ENCODE peak calls at places on chromosome 16, in five cellular contexts. One of them, this sample, is unnamed.

GRCh38 chr16:25109643-25110042 is 1.9 kb upstream of the LCMT1 start:
- DNase-seq in endodermal cell: no peak
- DNase-seq in GM23248: peak; percentile 96
- DNase-seq in endothelial cell of umbilical vein: peak; percentile 83
- DNase-seq in fibroblast of lung: peak; percentile 93
- DNase-seq in this sample: no peak

GRCh38 chr16:86379505-86379846 is 130.9 kb upstream of the FOXF1 start:
- DNase-seq in endodermal cell: no peak
- DNase-seq in GM23248: peak; percentile 35
- DNase-seq in endothelial cell of umbilical vein: no peak
- DNase-seq in fibroblast of lung: peak; percentile 73
- DNase-seq in this sample: no peak

GRCh38 chr16:83898463-83899271 is at the start of gene MLYCD:
- DNase-seq in endodermal cell: peak; percentile 95
- DNase-seq in GM23248: peak; percentile 90
- DNase-seq in endothelial cell of umbilical vein: peak; percentile 68
- DNase-seq in fibroblast of lung: peak; percentile 66
- DNase-seq in this sample: peak; percentile 95

GRCh38 chr16:28936784-28937155 is 5.0 kb downstream of the CD19 start:
- DNase-seq in endodermal cell: no peak
- DNase-seq in GM23248: no peak
- DNase-seq in endothelial cell of umbilical vein: no peak
- DNase-seq in fibroblast of lung: no peak
- DNase-seq in this sample: no peak

GRCh38 chr16:14377326-14377725 is 252.7 kb downstream of the PARN start:
- DNase-seq in endodermal cell: no peak
- DNase-seq in GM23248: peak; percentile 45
- DNase-seq in endothelial cell of umbilical vein: no peak
- DNase-seq in fibroblast of lung: peak; percentile 40
- DNase-seq in this sample: no peak

GRCh38 chr16:67216612-67217490 is 10.1 kb upstream of the TMEM208 start:
- DNase-seq in endodermal cell: no peak
- DNase-seq in GM23248: peak; percentile 22
- DNase-seq in endothelial cell of umbilical vein: peak; percentile 66
- DNase-seq in fibroblast of lung: no peak
- DNase-seq in this sample: no peak

GRCh38 chr16:2715519-2715918 is 4.5 kb downstream of the PRSS27 start:
- DNase-seq in endodermal cell: peak; percentile 90
- DNase-seq in GM23248: peak; percentile 67
- DNase-seq in endothelial cell of umbilical vein: peak; percentile 49
- DNase-seq in fibroblast of lung: peak; percentile 50
- DNase-seq in this sample: peak; percentile 89

GRCh38 chr16:48408688-48409087 is 23.5 kb upstream of the SIAH1 start:
- DNase-seq in endodermal cell: no peak
- DNase-seq in GM23248: peak; percentile 49
- DNase-seq in endothelial cell of umbilical vein: no peak
- DNase-seq in fibroblast of lung: peak; percentile 91
- DNase-seq in this sample: no peak

GRCh38 chr16:66408181-66409048 is 18.7 kb upstream of the BEAN1 start:
- DNase-seq in endodermal cell: no peak
- DNase-seq in GM23248: peak; percentile 92
- DNase-seq in endothelial cell of umbilical vein: peak; percentile 86
- DNase-seq in fibroblast of lung: peak; percentile 88
- DNase-seq in this sample: no peak

GRCh38 chr16:83420206-83420760 is 387.5 kb upstream of the HSBP1 start:
- DNase-seq in endodermal cell: no peak
- DNase-seq in GM23248: peak; percentile 49
- DNase-seq in endothelial cell of umbilical vein: peak; percentile 22
- DNase-seq in fibroblast of lung: peak; percentile 44
- DNase-seq in this sample: no peak

GRCh38 chr16:12295395-12295794 is 318.9 kb downstream of the SNX29 start:
- DNase-seq in endodermal cell: no peak
- DNase-seq in GM23248: peak; percentile 43
- DNase-seq in endothelial cell of umbilical vein: peak; percentile 59
- DNase-seq in fibroblast of lung: peak; percentile 39
- DNase-seq in this sample: no peak
- H3K9ac ChIP-seq in endodermal cell: no peak overlapping the region
- H3K9ac ChIP-seq in GM23248: no peak overlapping the region
- H3K9ac ChIP-seq in endothelial cell of umbilical vein: no peak overlapping the region
- H3K9ac ChIP-seq in fibroblast of lung: no peak overlapping the region
- H3K9ac ChIP-seq in this sample: no peak overlapping the region

DNA sequence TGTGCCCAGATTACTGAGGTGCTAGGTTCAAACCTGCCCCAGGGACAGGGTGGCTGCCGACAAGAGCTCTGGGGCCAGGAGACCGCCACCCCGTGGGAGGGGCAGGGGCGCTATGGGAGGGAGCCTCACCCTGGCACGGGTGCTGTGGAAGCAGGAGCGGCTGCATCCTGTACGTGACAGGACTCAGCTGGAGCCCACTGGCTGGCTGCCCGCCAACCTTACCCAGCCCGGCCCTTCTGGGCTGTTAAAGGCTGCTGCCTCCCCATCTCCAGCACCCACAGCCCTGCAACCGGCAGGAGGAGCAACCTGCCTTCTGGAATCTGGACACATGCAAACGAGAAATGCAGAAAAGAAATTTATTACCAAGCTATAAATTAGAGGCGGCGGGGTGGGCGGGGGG is 11.2 kb downstream of the PAM16 start:
- DNase-seq in endodermal cell: no peak
- DNase-seq in GM23248: no peak
- DNase-seq in endothelial cell of umbilical vein: peak; percentile 64
- DNase-seq in fibroblast of lung: no peak
- DNase-seq in this sample: peak; percentile 93
- H3K4me1 ChIP-seq in endodermal cell: no peaks in the 10 kb centered on the region
- H3K4me1 ChIP-seq in GM23248: no peaks in the 10 kb centered on the region
- H3K4me1 ChIP-seq in endothelial cell of umbilical vein: no peaks in the 10 kb centered on the region
- H3K4me1 ChIP-seq in fibroblast of lung: peaks cover 8% of the 10 kb centered on the region
- H3K4me1 ChIP-seq in this sample: peaks cover 9% of the 10 kb centered on the region

DNA sequence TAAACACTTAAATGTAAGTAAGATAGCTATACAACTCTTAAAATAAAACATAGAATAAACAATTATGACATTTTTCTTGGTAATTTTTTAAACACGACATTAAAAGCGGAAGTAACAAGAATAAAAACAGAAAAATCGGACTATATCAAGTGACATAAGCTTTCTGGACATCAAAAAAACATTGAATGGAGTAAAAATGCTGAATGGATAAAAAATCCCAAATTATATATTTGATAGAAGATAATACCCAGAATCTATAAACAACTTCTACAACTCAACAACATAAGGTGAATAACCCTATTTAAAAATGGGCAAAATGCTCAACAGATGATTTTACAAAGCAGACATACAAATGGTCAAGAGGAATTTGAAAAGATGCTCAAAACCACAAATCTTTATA is 1866.5 kb downstream of the TP53TG3F start:
- DNase-seq in endodermal cell: no peak
- DNase-seq in GM23248: no peak
- DNase-seq in endothelial cell of umbilical vein: no peak
- DNase-seq in fibroblast of lung: no peak
- DNase-seq in this sample: no peak
- H3K9ac ChIP-seq in endodermal cell: no peak overlapping the region
- H3K9ac ChIP-seq in GM23248: no peak overlapping the region
- H3K9ac ChIP-seq in endothelial cell of umbilical vein: no peak overlapping the region
- H3K9ac ChIP-seq in fibroblast of lung: no peak overlapping the region
- H3K9ac ChIP-seq in this sample: no peak overlapping the region

GRCh38 chr16:57036315-57036714 is 47.0 kb downstream of the NLRC5 start:
- DNase-seq in endodermal cell: no peak
- DNase-seq in GM23248: no peak
- DNase-seq in endothelial cell of umbilical vein: no peak
- DNase-seq in fibroblast of lung: no peak
- DNase-seq in this sample: no peak
- H3K4me1 ChIP-seq in endodermal cell: no peaks in the 10 kb centered on the region
- H3K4me1 ChIP-seq in GM23248: peaks cover 25% of the 10 kb centered on the region
- H3K4me1 ChIP-seq in endothelial cell of umbilical vein: peaks cover 5% of the 10 kb centered on the region
- H3K4me1 ChIP-seq in fibroblast of lung: peaks cover 8% of the 10 kb centered on the region
- H3K4me1 ChIP-seq in this sample: peaks cover 7% of the 10 kb centered on the region

GRCh38 chr16:65312795-65313194 is 190.9 kb upstream of the CDH11 start:
- DNase-seq in endodermal cell: no peak
- DNase-seq in GM23248: peak; percentile 84
- DNase-seq in endothelial cell of umbilical vein: no peak
- DNase-seq in fibroblast of lung: peak; percentile 89
- DNase-seq in this sample: no peak
- H3K9ac ChIP-seq in endodermal cell: no peak overlapping the region
- H3K9ac ChIP-seq in GM23248: no peak overlapping the region
- H3K9ac ChIP-seq in endothelial cell of umbilical vein: no peak overlapping the region
- H3K9ac ChIP-seq in fibroblast of lung: no peak overlapping the region
- H3K9ac ChIP-seq in this sample: no peak overlapping the region

GRCh38 chr16:27333104-27333503 is 19.3 kb downstream of the IL4R start:
- DNase-seq in endodermal cell: no peak
- DNase-seq in GM23248: no peak
- DNase-seq in endothelial cell of umbilical vein: no peak
- DNase-seq in fibroblast of lung: no peak
- DNase-seq in this sample: no peak
- H3K4me1 ChIP-seq in endodermal cell: no peaks in the 10 kb centered on the region
- H3K4me1 ChIP-seq in GM23248: peaks cover 33% of the 10 kb centered on the region
- H3K4me1 ChIP-seq in endothelial cell of umbilical vein: peaks cover 45% of the 10 kb centered on the region
- H3K4me1 ChIP-seq in fibroblast of lung: peaks cover 12% of the 10 kb centered on the region
- H3K4me1 ChIP-seq in this sample: peaks cover 5% of the 10 kb centered on the region

GRCh38 chr16:53878216-53878615 is 174.3 kb downstream of the FTO start:
- DNase-seq in endodermal cell: no peak
- DNase-seq in GM23248: no peak
- DNase-seq in endothelial cell of umbilical vein: peak; percentile 49
- DNase-seq in fibroblast of lung: no peak
- DNase-seq in this sample: no peak

GRCh38 chr16:53884748-53885147 is 180.8 kb downstream of the FTO start:
- DNase-seq in endodermal cell: no peak
- DNase-seq in GM23248: peak; percentile 24
- DNase-seq in endothelial cell of umbilical vein: no peak
- DNase-seq in fibroblast of lung: peak; percentile 53
- DNase-seq in this sample: no peak

GRCh38 chr16:53882310-53882709 is 178.4 kb downstream of the FTO start:
- DNase-seq in endodermal cell: no peak
- DNase-seq in GM23248: peak; percentile 23
- DNase-seq in endothelial cell of umbilical vein: no peak
- DNase-seq in fibroblast of lung: no peak
- DNase-seq in this sample: no peak

GRCh38 chr16:53876811-53877210 is 172.9 kb downstream of the FTO start:
- DNase-seq in endodermal cell: no peak
- DNase-seq in GM23248: no peak
- DNase-seq in endothelial cell of umbilical vein: no peak
- DNase-seq in fibroblast of lung: peak; percentile 26
- DNase-seq in this sample: no peak

GRCh38 chr16:53881371-53881770 is 177.4 kb downstream of the FTO start:
- DNase-seq in endodermal cell: no peak
- DNase-seq in GM23248: peak; percentile 93
- DNase-seq in endothelial cell of umbilical vein: no peak
- DNase-seq in fibroblast of lung: peak; percentile 42
- DNase-seq in this sample: no peak
- H3K9ac ChIP-seq in endodermal cell: no peak overlapping the region
- H3K9ac ChIP-seq in GM23248: peak overlapping the region; percentile 78
- H3K9ac ChIP-seq in endothelial cell of umbilical vein: no peak overlapping the region
- H3K9ac ChIP-seq in fibroblast of lung: no peak overlapping the region
- H3K9ac ChIP-seq in this sample: no peak overlapping the region

This sample was measured in kidney.